ENCODE peak calls at places on chromosomes 16 and 17, in six cellular contexts. L is Caco-2, I is AG04450, U is lower leg skin, W is progenitor cell of endocrine pancreas, V is GM12865. P is an unnamed sample.

GRCh38 chr16:64712027-64712426 is 409.8 kb downstream of the CDH11 start:
- DNase-seq in I (no peak), U (no peak), L (no peak), W (no peak), V (no peak), P (no peak)

GRCh38 chr17:30021708-30022317 is 80.4 kb downstream of the EFCAB5 start:
- DNase-seq in I (peak), U (no peak), L (no peak), W (no peak), V (peak), P (no peak)

GRCh38 chr17:28072935-28073533 is 30.6 kb downstream of the NLK start:
- DNase-seq in L (no peak), U (no peak), W (no peak), V (no peak), I (no peak), P (no peak)

GRCh38 chr17:74499992-74500391 is 31.3 kb downstream of the CD300LB start:
- DNase-seq in L (no peak), W (no peak), I (no peak), V (no peak), U (peak), P (no peak)

GRCh38 chr17:75635610-75636202 is 2.5 kb downstream of the SMIM5 start:
- DNase-seq in V (no peak), U (no peak), I (no peak), L (no peak), W (no peak), P (no peak)

GRCh38 chr17:69997332-69997731 is 77.7 kb upstream of the KCNJ16 start:
- DNase-seq in L (no peak), V (no peak), I (no peak), U (no peak), W (no peak), P (no peak)

GRCh38 chr17:10088444-10088843 is 110.0 kb downstream of the GAS7 start:
- DNase-seq in L (no peak), V (no peak), I (no peak), U (peak), W (no peak), P (no peak)

GRCh38 chr17:4854181-4854681 is 21.1 kb downstream of the MINK1 start:
- DNase-seq in U (no peak), L (peak), I (peak), W (no peak), V (peak), P (no peak)

GRCh38 chr17:17406225-17406624 is 70.6 kb upstream of the MED9 start:
- DNase-seq in U (peak), I (no peak), W (no peak), L (peak), V (no peak), P (no peak)

GRCh38 chr16:84144859-84145639 is at the start of the genes DNAAF1 and HSDL1:
- DNase-seq in W (peak), V (peak), I (peak), U (peak), L (peak), P (peak)

GRCh38 chr16:11123666-11124065 is 132.3 kb downstream of the SOCS1 start:
- DNase-seq in I (no peak), W (no peak), U (no peak), L (no peak), V (no peak), P (no peak)

GRCh38 chr17:33945641-33946546 is 309.2 kb upstream of the CCL2 start:
- DNase-seq in V (no peak), I (no peak), U (peak), W (no peak), L (no peak), P (no peak)

GRCh38 chr16:24838554-24839266 is 7.1 kb upstream of the SLC5A11 start:
- DNase-seq in I (no peak), U (peak), W (no peak), V (no peak), L (no peak), P (no peak)

GRCh38 chr17:43132117-43132516 is 7.0 kb upstream of the BRCA1 start:
- DNase-seq in U (no peak), V (no peak), I (no peak), W (no peak), L (no peak), P (no peak)

GRCh38 chr16:50744911-50745310 is 3.0 kb downstream of the CYLD start:
- DNase-seq in V (no peak), U (no peak), L (no peak), W (no peak), I (no peak), P (no peak)

GRCh38 chr17:4725646-4726300 is 5.5 kb upstream of the MED11 start:
- DNase-seq in V (no peak), W (no peak), L (no peak), U (no peak), I (no peak), P (peak)

GRCh38 chr17:60256174-60256573 is 106.4 kb downstream of the CA4 start:
- DNase-seq in W (no peak), U (no peak), L (no peak), I (no peak), V (no peak), P (no peak)

GRCh38 chr17:42918902-42919521 is 18.4 kb downstream of the G6PC1 start:
- DNase-seq in W (no peak), U (no peak), I (no peak), L (no peak), V (no peak), P (no peak)

GRCh38 chr16:4487955-4488481 is 11.8 kb downstream of the HMOX2 start:
- DNase-seq in U (no peak), V (no peak), I (no peak), L (no peak), W (no peak), P (no peak)

GRCh38 chr17:13337864-13338371 is 263.8 kb downstream of the HS3ST3A1 start:
- DNase-seq in V (peak), W (no peak), U (no peak), I (peak), L (no peak), P (no peak)

GRCh38 chr17:61389670-61390478 is 9.8 kb upstream of the TBX2 start:
- DNase-seq in W (no peak), V (peak), U (no peak), L (no peak), I (no peak), P (no peak)

GRCh38 chr16:56812884-56813283 is 52.1 kb upstream of the SLC12A3 start:
- DNase-seq in I (no peak), L (no peak), V (no peak), W (no peak), U (no peak), P (no peak)

GRCh38 chr17:76553163-76553908 is 13.5 kb downstream of the PRCD start:
- DNase-seq in I (no peak), V (no peak), L (no peak), W (no peak), U (no peak), P (no peak)

GRCh38 chr16:7624871-7625766 is 292.5 kb downstream of the RBFOX1 start:
- DNase-seq in L (no peak), I (no peak), W (no peak), U (no peak), V (no peak), P (no peak)

GRCh38 chr17:43554857-43555256 is 8.7 kb upstream of the ETV4 start:
- DNase-seq in W (no peak), U (no peak), I (no peak), L (no peak), V (no peak), P (no peak)

GRCh38 chr17:51487947-51488346 is 227.6 kb downstream of the UTP18 start:
- DNase-seq in W (no peak), I (no peak), V (peak), U (no peak), L (peak), P (no peak)

GRCh38 chr16:27618611-27619380 is 68.9 kb downstream of the KATNIP start:
- DNase-seq in V (no peak), W (no peak), I (no peak), U (no peak), L (no peak), P (no peak)

GRCh38 chr17:82874011-82874835 is 34.4 kb upstream of the ZNF750 start:
- DNase-seq in W (no peak), I (no peak), V (no peak), L (no peak), U (no peak), P (peak)

GRCh38 chr17:65495255-65496060 is 66.0 kb downstream of the AXIN2 start:
- DNase-seq in W (peak), L (peak), V (no peak), U (no peak), I (no peak), P (no peak)

GRCh38 chr16:55661842-55662479 is 6.2 kb downstream of the SLC6A2 start:
- DNase-seq in V (no peak), W (no peak), L (no peak), I (no peak), U (no peak), P (no peak)

DNA sequence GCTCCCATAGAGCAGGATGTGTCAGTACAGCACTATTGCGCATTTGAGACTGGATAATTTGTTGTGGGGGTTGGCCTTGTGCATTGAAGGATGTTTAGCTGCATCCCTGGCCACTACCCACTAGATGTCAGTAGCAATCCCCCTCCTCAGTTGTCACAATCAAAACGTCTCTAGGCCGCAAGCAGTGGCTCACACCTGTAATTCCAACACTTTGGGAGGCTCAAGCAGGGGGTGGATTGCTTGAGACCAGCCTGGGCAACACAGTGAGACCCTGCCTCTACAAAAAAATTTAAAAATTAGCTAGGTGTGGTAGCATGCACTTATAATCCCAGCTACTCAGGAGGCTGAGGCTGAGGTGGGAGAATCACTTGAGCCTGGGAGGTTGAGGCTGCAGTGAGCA is 48.4 kb downstream of the CENPV start:
- DNase-seq in U (no peak), W (no peak), L (no peak), V (peak), I (no peak), P (no peak)
- TF ChIP-seq CTCF in U (no peak), W (peak), L (peak), V (peak), I (peak), P (peak)

DNA sequence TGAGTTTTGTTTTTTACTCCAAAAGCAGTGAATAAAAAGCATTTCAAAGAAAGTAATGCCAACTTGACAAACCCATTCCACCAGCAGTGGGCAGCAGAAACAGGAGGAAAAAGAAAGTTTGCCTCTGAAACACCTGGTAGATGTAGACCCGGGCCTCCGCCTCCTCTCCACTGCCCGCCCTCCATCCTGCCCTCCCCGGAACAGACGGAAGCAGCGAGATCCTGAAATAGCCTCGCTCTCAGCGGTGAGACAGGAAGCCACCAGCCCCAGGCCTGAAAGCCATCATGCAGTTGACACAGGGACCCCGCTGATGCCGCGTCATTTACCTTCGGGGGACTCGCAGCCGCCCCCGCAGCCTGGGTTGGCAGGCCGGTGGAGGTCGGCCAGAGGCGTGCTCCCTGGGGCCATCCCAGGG is 67.8 kb downstream of the C16orf78 start:
- DNase-seq in L (peak), U (peak), I (no peak), W (no peak), V (peak), P (no peak)
- TF ChIP-seq CTCF in L (peak), U (no peak), I (no peak), W (peak), V (peak), P (no peak)

GRCh38 chr17:36755586-36755985 is 154.2 kb downstream of the MRM1 start:
- DNase-seq in I (no peak), W (no peak), V (peak), L (no peak), U (no peak), P (no peak)
- TF ChIP-seq CTCF in I (peak), W (peak), V (peak), L (peak), U (no peak), P (peak)

DNA sequence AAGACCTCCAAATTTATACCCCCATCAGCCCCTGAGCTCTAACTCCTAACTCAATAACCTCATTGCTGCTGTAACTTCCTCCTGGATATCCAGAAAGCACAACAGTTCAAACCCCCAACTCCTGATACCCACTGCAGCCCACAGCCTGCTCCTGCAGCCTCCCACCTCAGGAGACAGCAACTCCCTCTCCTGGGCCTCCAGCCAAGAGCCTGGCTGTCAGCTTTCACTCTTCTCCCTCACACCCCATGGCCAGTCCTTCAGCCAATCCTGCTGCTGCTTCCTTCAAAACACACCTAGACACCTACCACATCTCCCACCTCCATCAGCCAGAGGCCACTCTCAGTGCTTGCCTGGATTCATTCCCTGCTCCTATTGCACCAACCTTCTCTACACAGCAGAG is 5.4 kb downstream of the GINS2 start:
- DNase-seq in U (no peak), L (no peak), I (no peak), W (no peak), V (no peak), P (no peak)
- TF ChIP-seq CTCF in U (no peak), L (no peak), I (no peak), W (no peak), V (no peak), P (no peak)

DNA sequence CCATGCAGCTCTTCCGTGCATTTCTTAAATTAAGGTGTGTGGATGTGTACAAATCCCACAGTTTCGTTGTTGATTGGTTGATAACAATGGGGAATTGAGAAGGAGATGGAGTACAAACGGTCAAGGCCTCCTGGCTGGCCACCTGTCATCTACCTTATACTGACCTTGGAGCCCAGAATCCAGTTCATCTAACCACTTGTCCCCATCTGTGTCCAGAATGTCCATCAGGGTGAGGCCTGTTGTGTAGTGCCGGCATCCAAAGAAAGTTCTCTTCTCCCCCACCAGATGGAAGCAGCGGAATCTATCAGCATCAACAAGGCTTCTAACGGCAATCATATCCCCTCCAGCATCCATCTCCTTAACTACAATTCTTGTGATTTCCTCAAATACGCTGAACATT is 1.5 kb downstream of the GSDMB start:
- DNase-seq in W (no peak), V (no peak), U (no peak), L (peak), I (no peak), P (no peak)
- TF ChIP-seq CTCF in W (no peak), V (no peak), U (no peak), L (peak), I (peak), P (no peak)

DNA sequence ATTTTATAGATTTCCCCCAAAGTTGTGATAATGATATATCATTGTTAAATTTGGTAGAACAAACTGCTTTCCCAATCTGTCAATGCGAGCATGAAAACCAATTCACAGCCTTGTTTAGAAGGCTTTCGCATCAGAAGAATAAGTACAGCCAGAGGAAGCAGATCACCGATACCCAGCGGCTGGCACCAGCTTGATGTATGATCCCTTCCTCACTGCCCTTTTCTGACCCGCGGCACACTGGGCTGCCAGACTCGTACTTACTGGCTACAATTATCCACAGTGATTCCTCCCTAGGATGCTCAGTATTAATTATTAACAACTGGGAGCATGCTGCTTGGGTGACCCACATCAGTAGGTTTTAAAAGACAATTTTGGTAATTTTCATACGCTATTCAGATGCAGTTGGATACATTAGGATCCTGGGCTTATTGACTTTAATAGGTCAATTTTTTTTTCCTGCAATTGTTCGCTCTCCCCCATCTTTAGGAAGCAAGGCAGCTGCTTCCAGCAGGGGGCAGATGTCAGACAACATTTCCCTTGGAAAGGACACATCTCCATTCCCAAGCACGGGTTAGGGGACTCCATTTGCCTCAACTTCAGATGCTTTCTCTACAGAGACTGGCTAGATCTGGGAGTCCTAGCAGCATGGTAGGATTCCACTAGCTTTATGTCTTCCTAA is 582.7 kb upstream of the PSMD7 start:
- DNase-seq in I (no peak), V (no peak), U (no peak), L (peak), W (no peak), P (no peak)
- TF ChIP-seq CTCF in I (peak), V (peak), U (no peak), L (peak), W (peak), P (peak)

DNA sequence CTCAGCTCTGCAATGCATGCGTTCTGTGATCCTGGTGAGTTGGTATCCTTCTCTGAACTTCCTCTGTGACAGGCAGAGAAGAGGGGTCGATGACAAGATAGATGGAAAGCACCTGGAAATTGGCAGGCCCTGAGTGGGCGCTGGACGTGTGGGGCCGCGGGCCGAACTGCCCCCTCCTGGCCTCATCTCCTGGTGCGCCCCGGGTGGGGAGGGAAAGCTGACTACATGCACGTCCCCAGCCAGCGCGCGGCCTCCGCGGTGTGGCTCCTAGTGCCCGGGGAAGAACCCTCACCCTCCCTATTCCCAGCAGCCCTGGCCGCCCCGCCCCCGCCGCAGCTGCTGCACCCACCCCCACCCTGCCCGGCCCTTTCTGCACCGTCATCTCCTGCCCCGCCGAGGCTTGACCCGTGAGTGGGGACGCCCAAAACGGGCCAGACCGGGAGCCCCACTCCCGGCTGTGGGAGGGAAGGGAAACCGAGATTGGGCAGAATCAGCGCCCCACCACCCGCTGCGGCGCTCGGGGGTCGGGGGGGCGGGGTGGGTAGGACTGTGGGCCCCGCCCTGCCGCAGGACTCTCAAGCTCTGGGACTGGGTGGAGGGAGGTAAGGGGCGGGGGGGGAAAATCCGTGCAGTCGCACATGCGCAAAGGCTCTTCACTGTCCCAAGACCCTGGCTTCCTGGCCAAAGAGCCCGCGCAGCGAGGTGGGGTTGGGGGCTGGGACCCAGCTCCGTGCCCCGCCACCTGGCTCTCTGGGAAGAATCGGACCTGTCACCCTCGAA is at the start of gene NOL3:
- DNase-seq in V (peak), U (peak), I (peak), L (peak), W (no peak), P (peak)
- TF ChIP-seq CTCF in V (no peak), U (no peak), I (no peak), L (peak), W (no peak), P (no peak)

GRCh38 chr17:31388770-31389672 is 2.5 kb upstream of the RAB11FIP4 start:
- DNase-seq in W (no peak), L (no peak), I (no peak), V (peak), U (peak), P (no peak)

GRCh38 chr17:31387438-31387837 is 4.0 kb upstream of the RAB11FIP4 start:
- DNase-seq in U (peak), L (no peak), V (no peak), I (no peak), W (no peak), P (no peak)

GRCh38 chr17:31385428-31386285 is 5.8 kb upstream of the RAB11FIP4 start:
- DNase-seq in U (peak), L (no peak), I (no peak), W (no peak), V (no peak), P (no peak)

GRCh38 chr17:31388351-31388750 is 3.1 kb upstream of the RAB11FIP4 start:
- DNase-seq in U (no peak), V (no peak), L (no peak), I (no peak), W (no peak), P (no peak)

GRCh38 chr17:31386542-31387075 is 4.9 kb upstream of the RAB11FIP4 start:
- DNase-seq in V (no peak), U (peak), L (no peak), I (no peak), W (no peak), P (no peak)
- TF ChIP-seq CTCF in V (no peak), U (no peak), L (no peak), I (no peak), W (no peak), P (no peak)

P was measured in CD14-positive monocyte.